ENCODE peak calls at places on chromosomes 12 and 14, in ten cellular contexts. R is retina; V is activated naive CD8-positive, alpha-beta T cell treated with anti-CD3 and anti-CD28 coated beads for 36 hours; I is H7; B is tibial artery; P is A172; D is NCI-H1105; G is suprapubic skin; X is mesothelial cell of epicardium; Q is NCI-H1694. S is an unnamed sample.

GRCh38 chr14:73261075-73261474 is 23.8 kb downstream of the PAPLN start:
- DNase-seq in R (peak), V (no peak), I (no peak), B (no peak), P (no peak), D (no peak), G (no peak), X (no peak), Q (no peak), S (no peak)

GRCh38 chr14:102675396-102675795 is 82.9 kb downstream of the RCOR1 start:
- DNase-seq in R (no peak), V (no peak), I (no peak), B (no peak), P (peak), D (no peak), G (no peak), X (no peak), Q (no peak), S (no peak)

GRCh38 chr14:96205059-96205993 is 687 bp downstream of the BDKRB2 start:
- DNase-seq in R (no peak), V (no peak), I (peak), B (no peak), P (no peak), D (no peak), G (no peak), X (no peak), Q (no peak), S (no peak)

GRCh38 chr12:56836317-56836716 is 73.2 kb downstream of the HSD17B6 start:
- DNase-seq in R (no peak), V (no peak), I (no peak), B (no peak), P (peak), D (no peak), G (no peak), X (peak), Q (no peak), S (no peak)

GRCh38 chr14:30016025-30016424 is 88.4 kb upstream of the PRKD1 start:
- DNase-seq in R (no peak), V (no peak), I (no peak), B (no peak), P (no peak), D (no peak), G (no peak), X (no peak), Q (no peak), S (no peak)

GRCh38 chr12:40253936-40254335 is 29.1 kb downstream of the LRRK2 start:
- DNase-seq in R (no peak), V (no peak), I (no peak), B (no peak), P (no peak), D (no peak), G (no peak), X (no peak), Q (no peak), S (no peak)

GRCh38 chr12:5807090-5807414 is 138.0 kb downstream of the ANO2 start:
- DNase-seq in R (no peak), V (no peak), I (no peak), B (no peak), P (peak), D (no peak), G (no peak), X (no peak), Q (no peak), S (no peak)

GRCh38 chr12:25501565-25501964 is 51.5 kb downstream of the LMNTD1 start:
- DNase-seq in R (no peak), V (no peak), I (no peak), B (no peak), P (no peak), D (no peak), G (no peak), X (no peak), Q (no peak), S (no peak)

GRCh38 chr12:27064397-27065342 is 17.7 kb downstream of the C12orf71 start:
- DNase-seq in R (no peak), V (no peak), I (no peak), B (no peak), P (no peak), D (no peak), G (no peak), X (no peak), Q (no peak), S (no peak)

GRCh38 chr12:39375206-39375808 is 67.6 kb downstream of the KIF21A start:
- DNase-seq in R (no peak), V (no peak), I (no peak), B (no peak), P (no peak), D (no peak), G (no peak), X (no peak), Q (no peak), S (no peak)

GRCh38 chr12:29066061-29066588 is 83.0 kb upstream of the FAR2 start:
- DNase-seq in R (peak), V (peak), I (no peak), B (peak), P (peak), D (no peak), G (no peak), X (no peak), Q (no peak), S (no peak)

GRCh38 chr12:130970165-130970907 is 16.6 kb downstream of the ADGRD1 start:
- DNase-seq in R (no peak), V (no peak), I (no peak), B (no peak), P (no peak), D (no peak), G (peak), X (no peak), Q (no peak), S (no peak)

GRCh38 chr12:3436496-3437060 is 54.4 kb upstream of the PRMT8 start:
- DNase-seq in R (peak), V (no peak), I (no peak), B (no peak), P (no peak), D (no peak), G (no peak), X (no peak), Q (no peak), S (peak)

GRCh38 chr14:92563359-92563758 is 49.8 kb downstream of the RIN3 start:
- DNase-seq in R (no peak), V (no peak), I (no peak), B (no peak), P (no peak), D (no peak), G (no peak), X (no peak), Q (no peak), S (no peak)

GRCh38 chr14:56709201-56709600 is 101.1 kb downstream of the OTX2 start:
- DNase-seq in R (no peak), V (no peak), I (no peak), B (no peak), P (no peak), D (no peak), G (no peak), X (no peak), Q (no peak), S (no peak)

GRCh38 chr14:72332054-72332453 is 399.8 kb downstream of the RGS6 start:
- DNase-seq in R (no peak), V (no peak), I (no peak), B (no peak), P (no peak), D (no peak), G (no peak), X (no peak), Q (peak), S (no peak)

GRCh38 chr12:15756822-15757221 is 32.4 kb downstream of the EPS8 start:
- DNase-seq in R (no peak), V (no peak), I (no peak), B (no peak), P (no peak), D (no peak), G (no peak), X (no peak), Q (no peak), S (no peak)

GRCh38 chr14:71890541-71890940 is 41.7 kb upstream of the RGS6 start:
- DNase-seq in R (no peak), V (no peak), I (no peak), B (no peak), P (no peak), D (no peak), G (no peak), X (no peak), Q (no peak), S (no peak)

GRCh38 chr12:26090853-26091510 is 33.9 kb downstream of the BHLHE41 start:
- DNase-seq in R (no peak), V (no peak), I (no peak), B (no peak), P (peak), D (no peak), G (no peak), X (no peak), Q (no peak), S (no peak)

GRCh38 chr14:106776395-106776983 is 1250.1 kb downstream of the TMEM121 start:
- DNase-seq in R (no peak), V (no peak), I (no peak), B (no peak), P (no peak), D (no peak), G (no peak), X (no peak), Q (no peak), S (no peak)

GRCh38 chr14:52315355-52315718 is 1.2 kb downstream of the PTGER2 start:
- DNase-seq in R (no peak), V (no peak), I (no peak), B (no peak), P (no peak), D (no peak), G (no peak), X (no peak), Q (no peak), S (no peak)

GRCh38 chr14:95062220-95062619 is 95.1 kb downstream of the DICER1 start:
- DNase-seq in R (no peak), V (no peak), I (no peak), B (no peak), P (no peak), D (no peak), G (no peak), X (no peak), Q (no peak), S (no peak)

S was measured in NCI-H1092.